ENCODE peak calls at places on chromosomes 2 and 18, in eight cellular contexts. Q, A, C, H, L, X, K and E are unnamed samples.

GRCh38 chr2:8482432-8482831 is 199.4 kb upstream of the ID2 start:
- DNase-seq in Q (no peak), A (no peak), C (no peak), H (no peak), L (no peak), X (no peak), K (peak; percentile 22), E (no peak)

GRCh38 chr2:219613671-219614070 is 13.8 kb upstream of the SLC4A3 start:
- DNase-seq in Q (no peak), A (no peak), C (no peak), H (no peak), L (no peak), X (no peak), K (no peak), E (no peak)

GRCh38 chr2:239439383-239440315 is 38.8 kb upstream of the HDAC4 start:
- DNase-seq in Q (no peak), A (no peak), C (no peak), H (no peak), L (no peak), X (no peak), K (no peak), E (no peak)

GRCh38 chr2:9789371-9789770 is 53.9 kb upstream of the TAF1B start:
- DNase-seq in Q (no peak), A (no peak), C (no peak), H (no peak), L (no peak), X (no peak), K (no peak), E (no peak)

GRCh38 chr18:61448316-61448715 is 115.1 kb downstream of the CDH20 start:
- DNase-seq in Q (no peak), A (no peak), C (no peak), H (no peak), L (no peak), X (no peak), K (no peak), E (no peak)

GRCh38 chr2:217150236-217150635 is 290.4 kb upstream of the TNP1 start:
- DNase-seq in Q (no peak), A (no peak), C (no peak), H (no peak), L (peak; percentile 88), X (peak; percentile 58), K (no peak), E (no peak)

GRCh38 chr2:84840306-84840705 is 40.6 kb downstream of the TRABD2A start:
- DNase-seq in Q (no peak), A (peak; percentile 21), C (no peak), H (no peak), L (peak; percentile 35), X (no peak), K (peak; percentile 28), E (no peak)

GRCh38 chr2:219402665-219403515 is 15.2 kb upstream of the DNPEP start:
- DNase-seq in Q (peak; percentile 35), A (peak; percentile 95), C (peak; percentile 74), H (peak; percentile 62), L (peak; percentile 88), X (peak; percentile 91), K (peak; percentile 82), E (peak; percentile 17)

GRCh38 chr2:210522399-210522798 is 34.0 kb upstream of the CPS1 start:
- DNase-seq in Q (no peak), A (no peak), C (no peak), H (no peak), L (no peak), X (no peak), K (no peak), E (no peak)

GRCh38 chr2:28665041-28665704 is 86.5 kb upstream of the PPP1CB start:
- DNase-seq in Q (no peak), A (no peak), C (peak; percentile 81), H (no peak), L (peak; percentile 85), X (peak; percentile 93), K (peak; percentile 60), E (peak; percentile 29)

GRCh38 chr2:232593931-232594330 is 39.5 kb upstream of the EFHD1 start:
- DNase-seq in Q (no peak), A (no peak), C (no peak), H (no peak), L (no peak), X (no peak), K (no peak), E (no peak)

GRCh38 chr2:106160786-106161261 is 33.3 kb downstream of the UXS1 start:
- DNase-seq in Q (no peak), A (no peak), C (no peak), H (no peak), L (no peak), X (no peak), K (peak; percentile 71), E (no peak)

GRCh38 chr18:21489919-21490495 is 110.5 kb downstream of the ESCO1 start:
- DNase-seq in Q (no peak), A (no peak), C (no peak), H (no peak), L (no peak), X (no peak), K (no peak), E (no peak)

GRCh38 chr2:9558948-9559381 is 3.3 kb upstream of the ADAM17 start:
- DNase-seq in Q (peak; percentile 68), A (no peak), C (peak; percentile 27), H (no peak), L (peak; percentile 97), X (peak; percentile 88), K (no peak), E (peak; percentile 96)

GRCh38 chr18:79525556-79526467 is 130.1 kb downstream of the NFATC1 start:
- DNase-seq in Q (no peak), A (no peak), C (peak; percentile 57), H (no peak), L (no peak), X (peak; percentile 41), K (peak; percentile 50), E (no peak)

GRCh38 chr18:71799016-71799673 is 745.0 kb downstream of the CBLN2 start:
- DNase-seq in Q (no peak), A (no peak), C (no peak), H (no peak), L (peak; percentile 77), X (no peak), K (no peak), E (no peak)

GRCh38 chr2:118388771-118389170 is 300.5 kb downstream of the INSIG2 start:
- DNase-seq in Q (peak; percentile 9), A (no peak), C (no peak), H (no peak), L (peak; percentile 74), X (peak; percentile 5), K (no peak), E (no peak)

GRCh38 chr2:30784682-30785081 is 22.6 kb downstream of the CAPN13 start:
- DNase-seq in Q (no peak), A (no peak), C (no peak), H (no peak), L (no peak), X (no peak), K (no peak), E (no peak)

GRCh38 chr2:135831180-135831812 is 5.7 kb downstream of the LCT start:
- DNase-seq in Q (no peak), A (no peak), C (no peak), H (no peak), L (no peak), X (no peak), K (no peak), E (no peak)

GRCh38 chr2:129160879-129161278 is 818.6 kb upstream of the RAB6C start:
- DNase-seq in Q (no peak), A (no peak), C (no peak), H (no peak), L (no peak), X (no peak), K (no peak), E (no peak)

DNA sequence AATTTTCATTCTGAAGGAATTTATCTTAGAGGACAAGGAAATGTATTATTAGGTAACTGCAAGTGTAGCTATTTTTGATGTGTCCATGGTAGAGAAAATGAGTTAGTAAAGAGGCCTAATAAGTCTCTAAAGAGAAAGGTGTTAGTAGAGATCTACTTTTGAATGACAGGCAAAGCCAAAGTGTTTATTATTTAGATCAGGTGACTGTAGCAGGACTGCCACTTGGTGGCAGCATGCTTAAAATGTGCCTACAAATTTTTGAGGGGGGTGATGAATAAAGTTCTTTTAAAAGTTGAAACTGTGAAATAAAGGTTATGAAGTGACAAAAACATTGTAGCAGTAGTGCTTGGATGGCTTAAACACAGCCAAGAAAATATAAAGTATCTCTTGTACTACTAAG is 421.5 kb upstream of the MEIS1 start:
- DNase-seq in Q (no peak), A (no peak), C (no peak), H (no peak), L (no peak), X (no peak), K (no peak), E (no peak)
- TF ChIP-seq CTCF in Q (no peak), A (peak; percentile 44), C (no peak), H (peak; percentile 40), L (peak; percentile 18), X (no peak), K (no peak), E (no peak)

DNA sequence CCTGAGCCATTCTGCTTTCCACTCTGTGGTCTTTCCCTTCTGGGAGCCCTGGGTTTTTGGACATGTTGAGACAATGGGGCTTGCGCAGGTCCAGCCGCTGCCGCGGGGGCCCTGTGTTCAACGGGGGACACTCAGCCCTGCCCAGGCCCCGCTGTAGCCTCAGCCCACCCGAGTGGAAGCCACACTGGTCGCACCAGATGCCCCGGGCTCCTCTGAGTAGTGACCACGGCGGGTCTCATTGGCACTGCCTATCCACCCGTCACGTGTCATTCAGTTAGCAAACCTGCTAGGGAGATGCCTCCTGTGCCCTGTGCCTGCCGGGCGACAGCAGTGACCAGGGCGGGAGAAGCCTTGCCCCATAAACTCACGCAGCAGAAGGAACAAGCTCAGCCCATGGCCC is 19.1 kb downstream of the D2HGDH start:
- DNase-seq in Q (no peak), A (no peak), C (no peak), H (no peak), L (no peak), X (no peak), K (no peak), E (no peak)
- H3K4me3 ChIP-seq in Q (no peak overlapping the region), A (no peak overlapping the region), C (no peak overlapping the region), H (no peak overlapping the region), L (no peak overlapping the region), X (no peak overlapping the region), K (no peak overlapping the region), E (no peak overlapping the region)

DNA sequence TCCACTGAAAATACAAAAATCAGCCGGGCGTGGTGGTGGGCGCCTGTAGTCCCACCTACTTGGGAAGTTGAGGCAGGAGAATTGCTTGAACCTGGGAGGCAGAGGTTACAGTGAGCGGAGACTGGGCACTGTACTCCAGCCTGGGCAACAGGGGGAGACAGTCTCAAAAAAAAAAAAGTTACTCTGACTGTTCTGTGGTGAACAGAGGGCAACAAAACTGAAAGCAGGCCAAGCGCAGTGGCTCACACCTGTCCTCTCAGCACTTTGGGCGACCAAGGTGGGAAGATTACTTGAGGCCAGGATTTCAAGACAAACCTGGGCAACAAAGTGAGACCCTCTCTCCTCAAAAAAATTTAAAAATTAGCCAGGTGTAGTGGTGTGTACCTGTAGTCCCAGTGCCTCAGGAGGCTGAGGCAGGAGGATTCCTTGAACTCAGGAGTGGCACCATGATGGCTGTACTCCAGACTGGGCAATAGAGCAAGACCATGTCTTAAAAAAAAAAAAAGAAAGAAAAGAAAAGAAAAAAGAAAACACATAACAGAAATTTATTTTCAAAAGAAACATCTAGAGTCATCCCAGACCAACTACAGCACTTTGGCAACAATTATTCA is 13.6 kb upstream of the RTN4 start:
- DNase-seq in Q (no peak), A (no peak), C (no peak), H (no peak), L (no peak), X (no peak), K (no peak), E (no peak)
- TF ChIP-seq CTCF in Q (no peak), A (peak; percentile 42), C (no peak), H (peak; percentile 21), L (peak; percentile 13), X (no peak), K (no peak), E (no peak)

GRCh38 chr18:2997846-2998599 is 14.9 kb downstream of the LPIN2 start:
- DNase-seq in Q (no peak), A (no peak), C (no peak), H (no peak), L (no peak), X (no peak), K (no peak), E (no peak)
- H3K4me3 ChIP-seq in Q (no peak overlapping the region), A (no peak overlapping the region), C (no peak overlapping the region), H (no peak overlapping the region), L (no peak overlapping the region), X (no peak overlapping the region), K (no peak overlapping the region), E (no peak overlapping the region)